ENCODE peak calls at places on chromosomes 16 and 17, in six cellular contexts. J is mesendoderm; A is amniotic stem cell; T is NCI-H2107; X is psoas muscle; Z is stimulated activated CD8-positive, alpha-beta memory T cell treated with anti-CD3 and anti-CD28 coated beads, Interleukin-12 subunit alpha, Interleukin-12 subunit beta, amount 100 ng/mL, for 4 hours. G is an unnamed sample.

GRCh38 chr17:2484876-2485275 is 26.8 kb downstream of the METTL16 start:
- DNase-seq in J (peak; percentile 86), A (no peak), X (no peak), T (peak; percentile 54), Z (no peak), G (no peak)

GRCh38 chr17:9037741-9038140 is 16.4 kb downstream of the NTN1 start:
- DNase-seq in X (no peak), T (no peak), A (no peak), J (no peak), Z (no peak), G (no peak)

GRCh38 chr17:17053446-17054379 is 11.5 kb downstream of the MPRIP start:
- DNase-seq in T (no peak), X (no peak), A (no peak), Z (no peak), J (no peak), G (no peak)

GRCh38 chr17:45785373-45786193 is 1.5 kb downstream of the CRHR1 start:
- DNase-seq in J (peak; percentile 25), Z (no peak), X (no peak), A (no peak), T (no peak), G (no peak)

GRCh38 chr16:27406729-27407128 is 4.8 kb downstream of the IL21R start:
- DNase-seq in Z (no peak), X (no peak), T (no peak), A (no peak), J (no peak), G (no peak)

GRCh38 chr16:27698746-27699145 is 148.8 kb downstream of the KATNIP start:
- DNase-seq in A (no peak), X (no peak), J (no peak), Z (no peak), T (no peak), G (no peak)

GRCh38 chr17:76631821-76632565 is 11.6 kb downstream of the ST6GALNAC1 start:
- DNase-seq in T (no peak), A (no peak), X (no peak), Z (no peak), J (no peak), G (no peak)

GRCh38 chr16:22217890-22218730 is 12.0 kb downstream of the EEF2K start:
- DNase-seq in T (no peak), J (peak; percentile 44), X (peak; percentile 55), A (no peak), Z (no peak), G (no peak)

GRCh38 chr17:67042104-67042899 is 2.1 kb upstream of the CACNG1 start:
- DNase-seq in X (no peak), Z (no peak), J (no peak), T (no peak), A (no peak), G (no peak)

G was measured in Daoy.